ENCODE peak calls at places on chromosome X, in eight cellular contexts. D is AG10803, X is coronary artery, S is astrocyte of the spinal cord, A is IMR-90, G is WTC11, E is GM12865, H is heart right ventricle. Z is an unnamed sample.

GRCh38 chrX:87299563-87300160 is 217.9 kb upstream of the KLHL4 start:
- DNase-seq in H (no peak), A (peak), G (no peak), E (peak), X (no peak), D (peak), S (peak), Z (peak)

GRCh38 chrX:112846114-112846513 is 5.5 kb upstream of the AMOT start:
- DNase-seq in H (no peak), D (peak), E (no peak), A (peak), G (no peak), S (no peak), X (no peak), Z (peak)

GRCh38 chrX:108186811-108187210 is 95.2 kb downstream of the ATG4A start:
- DNase-seq in X (no peak), H (no peak), S (peak), G (no peak), D (peak), E (no peak), A (peak), Z (no peak)

GRCh38 chrX:17456526-17456925 is 81.5 kb downstream of the NHS start:
- DNase-seq in D (no peak), X (no peak), A (no peak), S (no peak), E (no peak), H (no peak), G (no peak), Z (no peak)

GRCh38 chrX:41946973-41947612 is 23.7 kb upstream of the CASK start:
- DNase-seq in S (no peak), D (no peak), A (no peak), H (no peak), E (no peak), X (no peak), G (no peak), Z (no peak)

GRCh38 chrX:11944486-11944885 is 186.4 kb downstream of the MSL3 start:
- DNase-seq in G (peak), E (peak), D (peak), A (peak), X (no peak), H (no peak), S (peak), Z (peak)

GRCh38 chrX:152733261-152733975 is at the start of the genes CSAG1 and MAGEA12:
- DNase-seq in X (peak), S (no peak), D (no peak), G (no peak), E (no peak), A (no peak), H (no peak), Z (no peak)

GRCh38 chrX:937391-937790 is 275.1 kb downstream of the CRLF2 start:
- DNase-seq in E (no peak), G (no peak), S (no peak), A (no peak), X (no peak), H (no peak), D (no peak), Z (no peak)

GRCh38 chrX:153582896-153583295 is 16.0 kb downstream of the CCNQ start:
- DNase-seq in S (peak), X (no peak), D (no peak), E (peak), G (no peak), H (peak), A (peak), Z (peak)

GRCh38 chrX:138897621-138898492 is 186.3 kb upstream of the FGF13 start:
- DNase-seq in H (no peak), E (no peak), D (no peak), A (no peak), S (peak), G (no peak), X (no peak), Z (no peak)

GRCh38 chrX:72545990-72546389 is 26.7 kb downstream of the HDAC8 start:
- DNase-seq in D (no peak), S (peak), X (no peak), G (no peak), E (no peak), H (no peak), A (no peak), Z (no peak)

GRCh38 chrX:698246-698645 is 67.7 kb downstream of the SHOX start:
- DNase-seq in S (no peak), A (no peak), E (no peak), H (no peak), X (peak), D (peak), G (no peak), Z (no peak)

GRCh38 chrX:67544281-67544680 is 460 bp downstream of the AR start:
- DNase-seq in A (no peak), E (no peak), H (peak), S (peak), D (no peak), X (peak), G (peak), Z (peak)

GRCh38 chrX:112935029-112935428 is 94.4 kb upstream of the AMOT start:
- DNase-seq in E (no peak), G (no peak), A (no peak), H (no peak), X (no peak), S (no peak), D (no peak), Z (no peak)

GRCh38 chrX:72568406-72569092 is 4.1 kb downstream of the HDAC8 start:
- DNase-seq in X (no peak), H (no peak), D (no peak), E (no peak), G (no peak), A (peak), S (peak), Z (no peak)

GRCh38 chrX:152823657-152824056 is 6.9 kb downstream of the CETN2 start:
- DNase-seq in X (no peak), A (no peak), H (no peak), D (no peak), E (no peak), G (no peak), S (no peak), Z (no peak)

GRCh38 chrX:150983526-150984163 is 510 bp downstream of the HMGB3 start:
- DNase-seq in D (no peak), A (no peak), S (no peak), H (no peak), E (no peak), X (no peak), G (no peak), Z (peak)

GRCh38 chrX:54182194-54182863 is 725 bp downstream of the FAM120C start:
- DNase-seq in A (no peak), H (peak), D (peak), G (peak), S (no peak), X (peak), E (peak), Z (no peak)

GRCh38 chrX:12225073-12225472 is 86.8 kb downstream of the FRMPD4 start:
- DNase-seq in H (no peak), G (no peak), D (no peak), E (no peak), A (no peak), S (no peak), X (no peak), Z (no peak)

GRCh38 chrX:3129256-3129655 is 88.0 kb downstream of the ARSF start:
- DNase-seq in E (no peak), A (peak), D (peak), G (no peak), X (no peak), H (no peak), S (no peak), Z (no peak)

GRCh38 chrX:111445485-111445884 is 33.5 kb upstream of the DCX start:
- DNase-seq in E (peak), G (no peak), H (no peak), A (peak), D (peak), X (no peak), S (peak), Z (peak)

GRCh38 chrX:2391869-2392606 is 108.7 kb downstream of the DHRSX start:
- DNase-seq in D (peak), G (peak), E (no peak), S (peak), A (peak), X (no peak), H (no peak), Z (no peak)

GRCh38 chrX:40433160-40433559 is 147.6 kb upstream of the ATP6AP2 start:
- DNase-seq in S (no peak), D (no peak), H (no peak), A (no peak), E (no peak), X (no peak), G (no peak), Z (no peak)

GRCh38 chrX:129318375-129318774 is 204.9 kb downstream of the SMARCA1 start:
- DNase-seq in G (no peak), A (peak), S (peak), H (no peak), D (peak), E (peak), X (no peak), Z (no peak)

GRCh38 chrX:118974908-118975671 is 672 bp downstream of the LONRF3 start:
- DNase-seq in H (peak), G (peak), A (no peak), S (no peak), D (no peak), E (peak), X (peak), Z (peak)

GRCh38 chrX:110087485-110088356 is 84.8 kb downstream of the TMEM164 start:
- DNase-seq in X (no peak), S (peak), A (peak), H (no peak), E (no peak), D (peak), G (no peak), Z (no peak)

GRCh38 chrX:39907964-39908616 is 189.7 kb downstream of the BCOR start:
- DNase-seq in G (no peak), H (peak), S (peak), E (peak), A (peak), D (peak), X (peak), Z (no peak)

GRCh38 chrX:11421816-11422528 is 128.8 kb downstream of the AMELX start:
- DNase-seq in A (no peak), E (no peak), S (no peak), G (no peak), X (no peak), D (no peak), H (no peak), Z (no peak)

GRCh38 chrX:49184294-49185061 is 1.7 kb downstream of the PRICKLE3 start:
- DNase-seq in G (peak), S (peak), E (peak), A (peak), H (peak), X (peak), D (peak), Z (peak)
- TF ChIP-seq CTCF in G (no peak), S (no peak), E (no peak), A (no peak), H (peak), X (no peak), D (no peak), Z (no peak)

GRCh38 chrX:101408530-101408836 is 461 bp downstream of the HNRNPH2 start:
- DNase-seq in D (no peak), H (no peak), E (no peak), X (no peak), G (no peak), S (no peak), A (no peak), Z (no peak)
- TF ChIP-seq CTCF in D (no peak), H (no peak), E (no peak), X (no peak), G (no peak), S (no peak), A (peak), Z (no peak)

GRCh38 chrX:30521440-30522182 is 56.0 kb downstream of the TASL start:
- DNase-seq in E (no peak), A (peak), H (no peak), S (peak), X (no peak), D (peak), G (no peak), Z (no peak)

GRCh38 chrX:30530591-30530990 is 47.0 kb downstream of the TASL start:
- DNase-seq in D (peak), G (no peak), H (no peak), A (peak), X (no peak), S (no peak), E (no peak), Z (no peak)

GRCh38 chrX:30525732-30526131 is 51.8 kb downstream of the TASL start:
- DNase-seq in S (no peak), A (peak), H (no peak), G (no peak), E (no peak), X (no peak), D (no peak), Z (no peak)
- TF ChIP-seq CTCF in S (no peak), A (no peak), H (no peak), G (no peak), E (no peak), X (no peak), D (no peak), Z (no peak)

DNA sequence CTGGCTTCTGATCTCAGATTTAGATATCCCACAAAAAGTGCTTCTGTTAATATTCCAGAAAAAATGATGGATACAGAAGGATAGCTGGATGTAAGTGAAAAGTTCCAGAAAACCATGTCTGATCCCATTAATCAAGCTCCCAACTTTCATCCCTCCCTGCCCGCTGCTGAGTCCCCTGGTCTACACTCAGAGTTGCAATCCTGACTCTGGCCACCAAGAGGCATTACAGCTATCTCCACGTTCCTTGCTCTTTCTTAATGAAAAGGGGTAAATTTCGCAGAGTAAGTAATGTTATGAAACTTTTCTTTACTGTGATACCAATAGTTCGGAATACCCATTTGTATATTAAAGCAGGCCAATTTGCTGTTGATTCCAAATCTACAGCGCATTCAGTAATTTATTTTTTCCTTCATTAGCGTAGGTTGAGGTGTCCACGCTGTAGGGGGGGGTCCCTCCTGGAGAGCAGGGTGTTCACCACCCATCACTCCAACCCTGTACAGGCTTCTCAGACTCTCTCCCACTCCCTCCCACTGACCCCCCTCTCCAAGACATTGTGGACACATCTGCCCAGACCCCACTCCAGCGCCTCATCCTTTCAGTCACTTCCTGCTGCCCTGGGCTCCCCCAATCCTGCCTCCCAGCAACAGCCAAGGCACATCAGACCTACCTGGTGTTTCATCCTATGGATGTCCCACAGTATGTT is 55.1 kb downstream of the RAB40A start:
- DNase-seq in E (peak), A (peak), D (peak), G (peak), S (peak), H (no peak), X (no peak), Z (peak)
- TF ChIP-seq CTCF in E (peak), A (peak), D (peak), G (peak), S (peak), H (peak), X (no peak), Z (peak)

GRCh38 chrX:8755116-8755515 is 23.2 kb upstream of the ANOS1 start:
- DNase-seq in G (peak), H (no peak), D (no peak), E (no peak), X (no peak), S (no peak), A (no peak), Z (no peak)
- TF ChIP-seq CTCF in G (no peak), H (no peak), D (no peak), E (no peak), X (no peak), S (peak), A (no peak), Z (peak)

GRCh38 chrX:27555514-27555913 is 34.6 kb upstream of the DCAF8L2 start:
- DNase-seq in H (no peak), X (no peak), A (peak), S (peak), E (peak), D (no peak), G (no peak), Z (peak)
- TF ChIP-seq CTCF in H (peak), X (no peak), A (peak), S (peak), E (peak), D (no peak), G (peak), Z (peak)

GRCh38 chrX:48511561-48511960 is 2.8 kb downstream of the PORCN start:
- DNase-seq in H (no peak), S (no peak), A (no peak), D (no peak), X (no peak), E (no peak), G (peak), Z (no peak)
- TF ChIP-seq CTCF in H (peak), S (peak), A (peak), D (peak), X (no peak), E (no peak), G (no peak), Z (no peak)

GRCh38 chrX:74636749-74637314 is 22.4 kb upstream of the RLIM start:
- DNase-seq in X (no peak), H (no peak), E (no peak), S (no peak), A (no peak), D (no peak), G (no peak), Z (no peak)
- TF ChIP-seq CTCF in X (no peak), H (no peak), E (no peak), S (no peak), A (no peak), D (no peak), G (no peak), Z (no peak)